ENCODE peak calls at places on chromosomes 3 and 15, in eight cellular contexts. U is ovary, F is right lobe of liver, R is heart left ventricle, Z is sigmoid colon, H is HCT116, S is stomach, I is body of pancreas. B is an unnamed sample.
A peak's percentile ranks its signal among the peaks of the same experiment; 100 is the strongest.

GRCh38 chr15:68615301-68615700 is 36.5 kb downstream of the CORO2B start:
- DNase-seq in U (no peak), F (no peak), R (no peak), Z (no peak), H (no peak), S (no peak), I (no peak), B (no peak)

GRCh38 chr3:172044833-172045585 is 5.6 kb downstream of the FNDC3B start:
- DNase-seq in U (no peak), F (no peak), R (no peak), Z (no peak), H (no peak), S (no peak), I (no peak), B (no peak)

GRCh38 chr3:165196577-165197561 is 685 bp upstream of the SLITRK3 start:
- DNase-seq in U (no peak), F (peak; percentile 52), R (no peak), Z (peak; percentile 64), H (no peak), S (no peak), I (no peak), B (peak; percentile 80)

GRCh38 chr15:63156708-63157065 is 590 bp downstream of the RPS27L start:
- DNase-seq in U (peak; percentile 36), F (peak; percentile 61), R (peak; percentile 41), Z (peak; percentile 73), H (no peak), S (no peak), I (peak; percentile 43), B (peak; percentile 51)

GRCh38 chr3:71062920-71063767 is 520.4 kb downstream of the FOXP1 start:
- DNase-seq in U (no peak), F (no peak), R (no peak), Z (no peak), H (no peak), S (no peak), I (no peak), B (no peak)

GRCh38 chr3:126629999-126630398 is 24.9 kb downstream of the TXNRD3 start:
- DNase-seq in U (no peak), F (no peak), R (no peak), Z (no peak), H (no peak), S (no peak), I (no peak), B (no peak)

GRCh38 chr3:14110699-14111098 is 14.0 kb downstream of the CHCHD4 start:
- DNase-seq in U (no peak), F (no peak), R (no peak), Z (no peak), H (no peak), S (no peak), I (no peak), B (no peak)

GRCh38 chr3:169299129-169299528 is 364.4 kb downstream of the MECOM start:
- DNase-seq in U (no peak), F (no peak), R (no peak), Z (no peak), H (no peak), S (no peak), I (no peak), B (peak; percentile 2)

GRCh38 chr3:32392530-32393302 is 1.1 kb downstream of the CMTM7 start:
- DNase-seq in U (peak; percentile 51), F (no peak), R (peak; percentile 61), Z (peak; percentile 83), H (no peak), S (peak; percentile 54), I (peak; percentile 61), B (peak; percentile 80)

GRCh38 chr3:176814252-176814651 is 383.0 kb downstream of the TBL1XR1 start:
- DNase-seq in U (peak; percentile 15), F (peak; percentile 62), R (peak; percentile 45), Z (peak; percentile 71), H (peak; percentile 54), S (peak; percentile 41), I (peak; percentile 72), B (peak; percentile 10)

GRCh38 chr3:37592328-37592727 is 269.4 kb upstream of the CTDSPL start:
- DNase-seq in U (no peak), F (no peak), R (no peak), Z (no peak), H (no peak), S (no peak), I (no peak), B (no peak)

GRCh38 chr15:30984542-30984941 is 6.9 kb downstream of the MTMR10 start:
- DNase-seq in U (no peak), F (no peak), R (no peak), Z (no peak), H (no peak), S (no peak), I (no peak), B (no peak)

GRCh38 chr15:91530951-91531582 is 322.4 kb upstream of the SLCO3A1 start:
- DNase-seq in U (no peak), F (no peak), R (no peak), Z (no peak), H (no peak), S (no peak), I (no peak), B (no peak)

GRCh38 chr15:62799919-62800318 is 242.6 kb upstream of the TPM1 start:
- DNase-seq in U (no peak), F (peak; percentile 82), R (peak; percentile 50), Z (no peak), H (no peak), S (peak; percentile 34), I (peak; percentile 52), B (no peak)

GRCh38 chr3:37779289-37780152 is 82.2 kb upstream of the CTDSPL start:
- DNase-seq in U (no peak), F (no peak), R (peak; percentile 51), Z (no peak), H (peak; percentile 69), S (no peak), I (peak; percentile 30), B (no peak)

GRCh38 chr15:64865998-64866520 is 24.3 kb downstream of the PLEKHO2 start:
- DNase-seq in U (peak; percentile 73), F (peak; percentile 76), R (no peak), Z (no peak), H (no peak), S (no peak), I (no peak), B (no peak)

GRCh38 chr15:44668925-44669324 is 5.5 kb upstream of the SPG11 start:
- DNase-seq in U (no peak), F (no peak), R (no peak), Z (no peak), H (no peak), S (no peak), I (no peak), B (no peak)

GRCh38 chr3:130849111-130849552 is 44.8 kb upstream of the ATP2C1 start:
- DNase-seq in U (no peak), F (no peak), R (peak; percentile 32), Z (no peak), H (no peak), S (peak; percentile 91), I (peak; percentile 94), B (no peak)

GRCh38 chr3:107208100-107208499 is 169.1 kb upstream of the CCDC54 start:
- DNase-seq in U (no peak), F (no peak), R (peak; percentile 69), Z (peak; percentile 69), H (peak; percentile 28), S (no peak), I (peak; percentile 60), B (no peak)

GRCh38 chr3:155313303-155313702 is 19.8 kb upstream of the STRIT1 start:
- DNase-seq in U (no peak), F (no peak), R (no peak), Z (no peak), H (no peak), S (no peak), I (no peak), B (no peak)

GRCh38 chr15:92393287-92393993 is at the start of gene ST8SIA2:
- DNase-seq in U (no peak), F (no peak), R (peak; percentile 34), Z (no peak), H (no peak), S (no peak), I (no peak), B (peak; percentile 87)

GRCh38 chr3:190175490-190175889 is 54.8 kb upstream of the P3H2 start:
- DNase-seq in U (no peak), F (no peak), R (no peak), Z (no peak), H (no peak), S (no peak), I (no peak), B (no peak)

GRCh38 chr3:127026036-127026435 is 43.1 kb downstream of the PLXNA1 start:
- DNase-seq in U (no peak), F (no peak), R (no peak), Z (no peak), H (no peak), S (no peak), I (no peak), B (peak; percentile 29)

GRCh38 chr3:54427951-54428871 is 305.9 kb downstream of the CACNA2D3 start:
- DNase-seq in U (peak; percentile 58), F (no peak), R (peak; percentile 44), Z (peak; percentile 72), H (peak; percentile 36), S (peak; percentile 45), I (peak; percentile 59), B (no peak)

GRCh38 chr15:51267714-51268105 is 70.7 kb downstream of the CYP19A1 start:
- DNase-seq in U (no peak), F (no peak), R (no peak), Z (no peak), H (no peak), S (no peak), I (peak; percentile 49), B (peak; percentile 36)

GRCh38 chr3:42080452-42080872 is 10.7 kb upstream of the TRAK1 start:
- DNase-seq in U (no peak), F (no peak), R (no peak), Z (peak; percentile 85), H (peak; percentile 64), S (peak; percentile 47), I (peak; percentile 36), B (peak; percentile 77)
- H3K27ac ChIP-seq in U (no peak overlapping the region), F (peak overlapping the region; percentile 43), R (peak overlapping the region; percentile 70), Z (peak overlapping the region; percentile 82), H (peak overlapping the region; percentile 54), S (peak overlapping the region; percentile 82), I (peak overlapping the region; percentile 45), B (peak overlapping the region; percentile 79)

GRCh38 chr15:52709172-52709979 is 30.2 kb upstream of the ATOSA start:
- DNase-seq in U (no peak), F (peak; percentile 84), R (no peak), Z (no peak), H (no peak), S (peak; percentile 69), I (peak; percentile 84), B (no peak)
- H3K4me3 ChIP-seq in U (no peak overlapping the region), F (peak overlapping the region; percentile 67), R (no peak overlapping the region), Z (no peak overlapping the region), H (no peak overlapping the region), S (peak overlapping the region; percentile 8), I (no peak overlapping the region), B (no peak overlapping the region)

GRCh38 chr3:196837819-196838420 is 29.8 kb upstream of the SENP5 start:
- DNase-seq in U (peak; percentile 27), F (peak; percentile 73), R (peak; percentile 51), Z (peak; percentile 71), H (peak; percentile 31), S (peak; percentile 74), I (peak; percentile 83), B (peak; percentile 73)

GRCh38 chr3:196843435-196844110 is 24.1 kb upstream of the SENP5 start:
- DNase-seq in U (no peak), F (no peak), R (no peak), Z (no peak), H (no peak), S (no peak), I (no peak), B (no peak)

GRCh38 chr3:196842567-196843434 is 24.9 kb upstream of the SENP5 start:
- DNase-seq in U (no peak), F (no peak), R (no peak), Z (no peak), H (no peak), S (no peak), I (no peak), B (no peak)
- TF ChIP-seq POLR2A in U (no peak), F (no peak), R (no peak), Z (no peak), H (no peak), S (no peak), I (no peak), B (no peak)

GRCh38 chr3:52281980-52282801 is 3.7 kb upstream of the WDR82 start:
- DNase-seq in U (peak; percentile 13), F (no peak), R (no peak), Z (no peak), H (no peak), S (no peak), I (no peak), B (no peak)
- H3K27ac ChIP-seq in U (no peak overlapping the region), F (peak overlapping the region; percentile 44), R (no peak overlapping the region), Z (no peak overlapping the region), H (no peak overlapping the region), S (no peak overlapping the region), I (no peak overlapping the region), B (peak overlapping the region; percentile 14)